ENCODE peak calls at places on chromosomes 1 and 21, in seven cellular contexts. M, H, B, L, I, E and C are unnamed samples.

GRCh38 chr1:169363046-169363756 is 4.4 kb downstream of the NME7 start:
- DNase-seq in H (no peak), B (no peak), L (no peak), I (no peak), M (peak; percentile 37), E (no peak), C (no peak)

GRCh38 chr1:174417921-174418320 is 29.8 kb upstream of the GPR52 start:
- DNase-seq in I (no peak), B (no peak), E (no peak), H (no peak), M (no peak), L (no peak), C (no peak)

GRCh38 chr1:116817582-116818064 is 63.4 kb downstream of the CD2 start:
- DNase-seq in I (peak; percentile 76), B (peak; percentile 30), H (peak; percentile 96), L (peak; percentile 58), M (no peak), E (peak; percentile 41), C (peak; percentile 37)

GRCh38 chr1:51638350-51638749 is 21.5 kb downstream of the OSBPL9 start:
- DNase-seq in L (no peak), H (no peak), B (no peak), I (no peak), M (no peak), E (no peak), C (no peak)

GRCh38 chr21:35528109-35529042 is 479.3 kb upstream of the RUNX1 start:
- DNase-seq in B (peak; percentile 27), L (no peak), I (no peak), E (no peak), H (no peak), M (no peak), C (no peak)

GRCh38 chr1:87084247-87084836 is 169.9 kb downstream of the HS2ST1 start:
- DNase-seq in M (no peak), B (no peak), I (peak; percentile 4), H (no peak), L (peak; percentile 10), E (no peak), C (no peak)

GRCh38 chr1:93051961-93052360 is 27.1 kb upstream of the MTF2 start:
- DNase-seq in M (no peak), E (no peak), L (no peak), I (no peak), B (no peak), H (peak; percentile 23), C (no peak)

GRCh38 chr21:40179167-40179566 is 311.9 kb downstream of the PCP4 start:
- DNase-seq in B (no peak), I (no peak), H (no peak), E (no peak), M (no peak), L (no peak), C (no peak)

GRCh38 chr1:109864960-109865611 is 45.6 kb upstream of the CSF1 start:
- DNase-seq in L (no peak), E (no peak), H (no peak), M (no peak), B (no peak), I (no peak), C (no peak)

GRCh38 chr1:48031676-48032075 is 34.5 kb upstream of the TRABD2B start:
- DNase-seq in M (no peak), I (no peak), E (no peak), B (no peak), H (no peak), L (no peak), C (no peak)

GRCh38 chr1:101520302-101520701 is 283.5 kb downstream of the S1PR1 start:
- DNase-seq in I (peak; percentile 27), B (no peak), L (peak; percentile 42), E (peak; percentile 15), M (peak; percentile 20), H (peak; percentile 21), C (peak; percentile 5)

GRCh38 chr1:162007485-162007884 is 16.2 kb downstream of the OLFML2B start:
- DNase-seq in E (no peak), H (no peak), M (no peak), L (no peak), B (no peak), I (no peak), C (no peak)

GRCh38 chr21:38619865-38620513 is 121.7 kb upstream of the ERG start:
- DNase-seq in L (no peak), H (no peak), E (no peak), I (no peak), M (no peak), B (no peak), C (no peak)

GRCh38 chr1:100921110-100921706 is 25.3 kb downstream of the SLC30A7 start:
- DNase-seq in E (no peak), H (peak; percentile 16), M (no peak), L (peak; percentile 44), I (peak; percentile 35), B (peak; percentile 6), C (no peak)

GRCh38 chr21:33948951-33949444 is 33.4 kb upstream of the ATP5PO start:
- DNase-seq in E (no peak), I (no peak), H (no peak), L (no peak), B (no peak), M (no peak), C (no peak)

GRCh38 chr1:43368646-43369020 is 822 bp upstream of the ELOVL1 start:
- DNase-seq in H (no peak), L (no peak), M (no peak), E (no peak), B (no peak), I (no peak), C (no peak)

GRCh38 chr21:17612023-17612564 is 607 bp downstream of the BTG3 start:
- DNase-seq in M (no peak), L (peak; percentile 66), I (no peak), H (no peak), E (no peak), B (no peak), C (no peak)

GRCh38 chr1:76951185-76951584 is 83.9 kb downstream of the ST6GALNAC5 start:
- DNase-seq in E (no peak), H (no peak), L (no peak), M (no peak), I (peak; percentile 6), B (no peak), C (no peak)

GRCh38 chr1:2539312-2539907 is 9.3 kb upstream of the HES5 start:
- DNase-seq in H (peak; percentile 51), B (no peak), I (no peak), L (no peak), M (no peak), E (no peak), C (no peak)
- TF ChIP-seq TAF1 in H (no peak), B (no peak), I (no peak), L (no peak), M (no peak), E (no peak), C (no peak)

DNA sequence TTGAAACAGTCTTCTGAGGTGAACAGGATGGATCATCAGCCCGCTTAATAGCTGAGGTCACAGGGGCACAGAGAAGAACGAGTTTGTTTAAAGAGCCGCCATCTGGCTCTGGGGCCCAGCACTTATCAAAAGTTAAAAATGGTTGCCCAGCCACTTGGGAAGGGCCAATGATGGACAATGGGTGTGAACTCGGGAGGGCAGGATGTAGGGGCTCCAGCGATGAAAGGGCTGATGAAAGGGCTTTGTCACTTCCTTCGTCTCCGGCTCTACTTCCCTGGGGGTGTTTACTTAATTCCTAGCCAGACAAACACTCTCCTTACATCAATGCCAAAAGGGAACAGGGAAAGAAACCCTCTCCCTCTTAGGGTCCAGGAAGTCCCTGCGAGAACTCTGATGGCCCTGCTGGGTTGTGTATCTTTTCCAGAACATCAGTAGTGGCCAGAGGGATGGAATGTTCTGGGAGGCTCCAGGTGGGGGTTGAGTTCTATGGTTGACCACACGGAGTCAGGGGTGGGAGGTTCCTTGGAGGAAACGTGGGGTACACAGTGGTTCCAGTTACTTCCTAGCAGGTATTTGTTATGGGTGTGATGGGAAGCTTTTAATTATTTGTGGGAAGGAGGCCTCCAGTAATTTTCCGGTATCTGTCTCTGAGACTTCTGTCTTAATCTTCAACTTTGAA is 9.0 kb upstream of the ABCG1 start:
- DNase-seq in L (no peak), H (no peak), I (no peak), M (no peak), B (no peak), E (no peak), C (no peak)
- TF ChIP-seq POLR2AphosphoS5 in L (no peak), H (no peak), I (no peak), M (no peak), B (no peak), E (no peak), C (no peak)

DNA sequence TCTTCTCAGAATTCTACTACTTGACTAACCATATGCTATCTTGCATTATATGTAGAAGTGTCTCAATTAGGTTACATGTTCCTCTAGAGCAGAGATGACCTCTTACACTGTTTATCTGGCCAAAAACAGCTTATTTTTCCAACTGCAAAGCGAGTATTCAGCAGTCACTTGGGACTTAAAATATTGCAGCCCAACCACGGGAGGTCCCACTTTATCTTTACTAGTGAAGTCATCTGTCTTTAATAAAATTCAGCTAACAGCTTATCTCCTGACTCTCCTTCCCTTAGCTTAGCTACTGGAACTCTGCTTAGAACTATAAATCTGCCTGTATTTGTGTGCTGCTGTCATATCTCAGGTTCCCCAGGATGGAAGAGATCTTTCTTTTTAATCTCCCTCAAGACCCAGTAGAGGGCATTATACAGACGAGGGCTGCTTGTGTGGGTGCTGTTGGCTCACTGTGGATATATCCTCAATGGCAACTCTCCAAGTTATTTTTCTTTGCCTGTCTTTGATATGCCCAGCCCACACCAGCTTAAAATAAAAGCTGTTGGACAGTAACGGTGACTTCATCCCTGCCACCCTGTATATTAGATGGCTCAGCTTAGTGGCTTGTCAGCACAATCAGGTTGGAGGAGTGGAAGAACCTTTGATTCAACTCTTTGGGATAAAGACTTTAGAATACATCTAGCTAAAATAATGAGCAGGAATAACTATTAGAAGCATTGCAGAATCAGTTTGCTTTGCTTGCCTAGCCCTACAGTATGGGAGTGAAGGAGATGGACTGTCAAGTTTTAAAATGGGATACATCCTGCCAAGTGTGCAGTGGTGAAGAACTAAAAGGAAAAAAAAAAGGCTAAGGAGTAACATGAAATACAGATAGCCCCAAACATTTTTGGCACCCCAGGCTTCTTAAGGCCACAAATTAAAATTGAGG is 9.6 kb downstream of the ENSA start:
- DNase-seq in L (peak; percentile 46), B (no peak), I (no peak), H (no peak), E (no peak), M (no peak), C (no peak)
- TF ChIP-seq TAF1 in L (peak; percentile 23), B (no peak), I (no peak), H (no peak), E (no peak), M (no peak), C (no peak)

DNA sequence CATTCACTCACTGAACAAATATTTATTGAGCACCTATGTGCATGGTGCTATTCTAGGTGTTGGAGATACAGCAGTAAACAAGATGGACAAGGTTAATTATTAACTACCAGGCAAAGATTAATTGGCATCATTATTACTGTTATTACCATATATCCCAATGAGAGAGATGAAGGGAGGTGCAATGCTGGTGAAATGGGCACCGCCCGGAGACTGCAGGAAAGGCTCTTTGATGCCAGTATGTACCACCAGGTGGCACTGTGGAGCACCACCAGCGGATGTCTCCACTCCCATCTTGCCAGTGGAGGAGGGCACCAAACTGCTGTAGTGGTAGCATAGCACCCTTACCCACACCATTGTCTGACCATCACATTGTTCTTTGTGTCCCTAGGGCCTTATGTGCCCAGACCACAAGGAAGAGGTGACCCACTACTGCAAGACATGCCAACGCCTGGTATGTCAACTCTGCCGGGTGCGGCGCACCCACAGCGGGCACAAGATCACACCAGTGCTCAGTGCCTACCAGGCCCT is 3.0 kb downstream of the TRIM46 start:
- DNase-seq in L (peak; percentile 93), H (peak; percentile 82), B (peak; percentile 91), M (no peak), E (no peak), I (peak; percentile 47), C (peak; percentile 93)
- TF ChIP-seq POLR2AphosphoS5 in L (no peak), H (no peak), B (no peak), M (no peak), E (no peak), I (no peak), C (no peak)